ENCODE peak calls at places on chromosomes 1 and 21, in four cellular contexts. One of them, this sample, is unnamed.

GRCh38 chr21:32083175-32083574 is 195.7 kb downstream of the MIS18A start:
- DNase-seq in trophoblast cell: no peak
- DNase-seq in IMR-90: peak; percentile 3
- DNase-seq in mesendoderm: peak; percentile 28
- DNase-seq in this sample: no peak

GRCh38 chr21:21460979-21461378 is 462.8 kb downstream of the NCAM2 start:
- DNase-seq in trophoblast cell: no peak
- DNase-seq in IMR-90: no peak
- DNase-seq in mesendoderm: no peak
- DNase-seq in this sample: no peak

GRCh38 chr1:109457819-109458218 is 8.5 kb upstream of the SYPL2 start:
- DNase-seq in trophoblast cell: no peak
- DNase-seq in IMR-90: no peak
- DNase-seq in mesendoderm: no peak
- DNase-seq in this sample: no peak

GRCh38 chr1:243349128-243349527 is 93.3 kb downstream of the SDCCAG8 start:
- DNase-seq in trophoblast cell: no peak
- DNase-seq in IMR-90: no peak
- DNase-seq in mesendoderm: no peak
- DNase-seq in this sample: no peak

GRCh38 chr1:63004868-63005267 is 220.9 kb downstream of the ATG4C start:
- DNase-seq in trophoblast cell: no peak
- DNase-seq in IMR-90: no peak
- DNase-seq in mesendoderm: peak; percentile 52
- DNase-seq in this sample: no peak

GRCh38 chr1:212415107-212415841 is 588 bp upstream of the PACC1 start:
- DNase-seq in trophoblast cell: no peak
- DNase-seq in IMR-90: no peak
- DNase-seq in mesendoderm: peak; percentile 46
- DNase-seq in this sample: no peak

GRCh38 chr21:42373181-42373907 is 7.0 kb upstream of the TFF1 start:
- DNase-seq in trophoblast cell: no peak
- DNase-seq in IMR-90: no peak
- DNase-seq in mesendoderm: no peak
- DNase-seq in this sample: no peak

GRCh38 chr1:193104496-193104905 is 713 bp downstream of the GLRX2 start:
- DNase-seq in trophoblast cell: peak; percentile 74
- DNase-seq in IMR-90: peak; percentile 56
- DNase-seq in mesendoderm: peak; percentile 77
- DNase-seq in this sample: no peak

GRCh38 chr1:206560021-206560716 is 52.1 kb downstream of the EIF2D start:
- DNase-seq in trophoblast cell: no peak
- DNase-seq in IMR-90: no peak
- DNase-seq in mesendoderm: no peak
- DNase-seq in this sample: peak; percentile 38

GRCh38 chr1:8423702-8424538 is 106.0 kb downstream of the SLC45A1 start:
- DNase-seq in trophoblast cell: peak; percentile 59
- DNase-seq in IMR-90: peak; percentile 65
- DNase-seq in mesendoderm: peak; percentile 94
- DNase-seq in this sample: peak; percentile 73

GRCh38 chr1:46131093-46131492 is 1.3 kb downstream of the PIK3R3 start:
- DNase-seq in trophoblast cell: no peak
- DNase-seq in IMR-90: peak; percentile 28
- DNase-seq in mesendoderm: no peak
- DNase-seq in this sample: peak; percentile 38

GRCh38 chr1:12456979-12457378 is 161.0 kb downstream of the DHRS3 start:
- DNase-seq in trophoblast cell: peak; percentile 58
- DNase-seq in IMR-90: peak; percentile 63
- DNase-seq in mesendoderm: no peak
- DNase-seq in this sample: no peak

GRCh38 chr1:110235839-110236682 is 25.9 kb downstream of the KCNC4 start:
- DNase-seq in trophoblast cell: peak; percentile 83
- DNase-seq in IMR-90: peak; percentile 85
- DNase-seq in mesendoderm: peak; percentile 28
- DNase-seq in this sample: peak; percentile 49

GRCh38 chr1:67597336-67597735 is 87.7 kb upstream of the GADD45A start:
- DNase-seq in trophoblast cell: no peak
- DNase-seq in IMR-90: peak; percentile 34
- DNase-seq in mesendoderm: no peak
- DNase-seq in this sample: peak; percentile 64

GRCh38 chr1:205584732-205585131 is 47.1 kb downstream of the ELK4 start:
- DNase-seq in trophoblast cell: no peak
- DNase-seq in IMR-90: no peak
- DNase-seq in mesendoderm: no peak
- DNase-seq in this sample: no peak

GRCh38 chr1:6688757-6689156 is 12.9 kb downstream of the DNAJC11 start:
- DNase-seq in trophoblast cell: no peak
- DNase-seq in IMR-90: peak; percentile 18
- DNase-seq in mesendoderm: no peak
- DNase-seq in this sample: peak; percentile 24

GRCh38 chr1:6688001-6688400 is 13.6 kb downstream of the DNAJC11 start:
- DNase-seq in trophoblast cell: no peak
- DNase-seq in IMR-90: peak; percentile 60
- DNase-seq in mesendoderm: no peak
- DNase-seq in this sample: no peak

GRCh38 chr1:6683434-6683833 is 18.2 kb downstream of the DNAJC11 start:
- DNase-seq in trophoblast cell: no peak
- DNase-seq in IMR-90: no peak
- DNase-seq in mesendoderm: no peak
- DNase-seq in this sample: no peak

GRCh38 chr1:6685381-6685780 is 16.2 kb downstream of the DNAJC11 start:
- DNase-seq in trophoblast cell: no peak
- DNase-seq in IMR-90: no peak
- DNase-seq in mesendoderm: no peak
- DNase-seq in this sample: no peak

GRCh38 chr1:6686294-6686693 is 15.3 kb downstream of the DNAJC11 start:
- DNase-seq in trophoblast cell: peak; percentile 51
- DNase-seq in IMR-90: peak; percentile 50
- DNase-seq in mesendoderm: peak; percentile 11
- DNase-seq in this sample: peak; percentile 24
- H2AK5ac ChIP-seq in trophoblast cell: no peak overlapping the region
- H2AK5ac ChIP-seq in IMR-90: peak overlapping the region; percentile 99
- H2AK5ac ChIP-seq in mesendoderm: no peak overlapping the region
- H2AK5ac ChIP-seq in this sample: peak overlapping the region; percentile 73

GRCh38 chr1:37319284-37319683 is 155.1 kb upstream of the ZC3H12A start:
- DNase-seq in trophoblast cell: no peak
- DNase-seq in IMR-90: no peak
- DNase-seq in mesendoderm: no peak
- DNase-seq in this sample: no peak
- H2AK5ac ChIP-seq in trophoblast cell: no peak overlapping the region
- H2AK5ac ChIP-seq in IMR-90: no peak overlapping the region
- H2AK5ac ChIP-seq in mesendoderm: no peak overlapping the region
- H2AK5ac ChIP-seq in this sample: no peak overlapping the region

GRCh38 chr21:36591326-36591970 is 107.5 kb upstream of the SIM2 start:
- DNase-seq in trophoblast cell: peak; percentile 86
- DNase-seq in IMR-90: no peak
- DNase-seq in mesendoderm: no peak
- DNase-seq in this sample: no peak
- H2AK5ac ChIP-seq in trophoblast cell: no peak overlapping the region
- H2AK5ac ChIP-seq in IMR-90: no peak overlapping the region
- H2AK5ac ChIP-seq in mesendoderm: no peak overlapping the region
- H2AK5ac ChIP-seq in this sample: no peak overlapping the region

GRCh38 chr21:44870748-44871495 is 2.6 kb downstream of the PTTG1IP start:
- DNase-seq in trophoblast cell: peak; percentile 49
- DNase-seq in IMR-90: no peak
- DNase-seq in mesendoderm: no peak
- DNase-seq in this sample: peak; percentile 64
- H2AK5ac ChIP-seq in trophoblast cell: peak overlapping the region; percentile 19
- H2AK5ac ChIP-seq in IMR-90: peak overlapping the region; percentile 95
- H2AK5ac ChIP-seq in mesendoderm: peak overlapping the region; percentile 66
- H2AK5ac ChIP-seq in this sample: peak overlapping the region; percentile 81

DNA sequence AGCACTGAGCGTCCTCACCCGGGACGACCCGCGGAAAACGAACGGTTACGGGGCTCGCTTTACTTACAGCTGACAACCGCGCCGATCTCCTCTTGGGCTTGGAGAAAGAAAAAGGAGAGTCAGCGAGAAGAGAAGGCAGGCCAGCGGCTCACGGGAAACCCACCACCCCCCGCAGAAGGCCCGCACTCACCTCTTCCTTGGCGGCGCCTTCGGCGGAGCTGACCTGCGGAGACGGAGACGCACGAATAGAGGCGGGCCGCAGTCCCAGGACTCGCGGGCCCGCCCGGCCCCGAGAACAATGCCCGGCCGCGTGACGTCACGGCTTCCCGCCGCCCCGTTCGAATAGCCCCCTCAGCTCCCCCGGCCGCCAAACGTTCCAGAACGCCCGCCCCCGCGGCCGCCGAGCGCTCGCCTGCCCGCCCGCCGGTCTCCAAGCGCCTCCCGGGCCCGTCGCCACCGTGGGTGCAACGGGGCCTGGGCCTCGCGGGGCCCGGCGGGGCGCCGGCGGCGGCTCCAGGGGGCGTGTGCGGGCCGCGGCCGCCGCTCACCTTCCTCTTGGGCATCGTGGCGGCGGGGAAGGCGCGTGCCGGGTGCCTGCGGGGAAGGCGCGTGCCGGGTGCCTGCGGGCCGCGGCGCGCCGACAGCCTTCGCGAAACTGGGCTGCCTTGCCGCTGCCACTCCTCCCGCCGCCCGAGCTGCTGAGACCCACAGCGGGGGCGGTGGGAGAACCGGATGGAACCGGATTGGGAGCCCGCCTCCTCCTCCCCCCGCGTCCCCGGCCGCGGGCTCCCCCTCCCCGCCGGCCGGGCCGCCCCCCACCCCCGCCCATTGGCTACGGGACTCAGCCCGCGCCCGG is at the start of gene HMGN1:
- DNase-seq in trophoblast cell: peak; percentile 85
- DNase-seq in IMR-90: peak; percentile 86
- DNase-seq in mesendoderm: peak; percentile 94
- DNase-seq in this sample: peak; percentile 91
- H2AK5ac ChIP-seq in trophoblast cell: peak within 1 kb of the TSS; percentile 99
- H2AK5ac ChIP-seq in IMR-90: peak within 1 kb of the TSS; percentile 59
- H2AK5ac ChIP-seq in mesendoderm: no peak within 1 kb of the TSS
- H2AK5ac ChIP-seq in this sample: peak within 1 kb of the TSS; percentile 87

GRCh38 chr1:26531651-26532131 is 2.1 kb downstream of the RPS6KA1 start:
- DNase-seq in trophoblast cell: no peak
- DNase-seq in IMR-90: no peak
- DNase-seq in mesendoderm: no peak
- DNase-seq in this sample: no peak
- H2AK5ac ChIP-seq in trophoblast cell: peak overlapping the region; percentile 78
- H2AK5ac ChIP-seq in IMR-90: no peak overlapping the region
- H2AK5ac ChIP-seq in mesendoderm: no peak overlapping the region
- H2AK5ac ChIP-seq in this sample: peak overlapping the region; percentile 58

DNA sequence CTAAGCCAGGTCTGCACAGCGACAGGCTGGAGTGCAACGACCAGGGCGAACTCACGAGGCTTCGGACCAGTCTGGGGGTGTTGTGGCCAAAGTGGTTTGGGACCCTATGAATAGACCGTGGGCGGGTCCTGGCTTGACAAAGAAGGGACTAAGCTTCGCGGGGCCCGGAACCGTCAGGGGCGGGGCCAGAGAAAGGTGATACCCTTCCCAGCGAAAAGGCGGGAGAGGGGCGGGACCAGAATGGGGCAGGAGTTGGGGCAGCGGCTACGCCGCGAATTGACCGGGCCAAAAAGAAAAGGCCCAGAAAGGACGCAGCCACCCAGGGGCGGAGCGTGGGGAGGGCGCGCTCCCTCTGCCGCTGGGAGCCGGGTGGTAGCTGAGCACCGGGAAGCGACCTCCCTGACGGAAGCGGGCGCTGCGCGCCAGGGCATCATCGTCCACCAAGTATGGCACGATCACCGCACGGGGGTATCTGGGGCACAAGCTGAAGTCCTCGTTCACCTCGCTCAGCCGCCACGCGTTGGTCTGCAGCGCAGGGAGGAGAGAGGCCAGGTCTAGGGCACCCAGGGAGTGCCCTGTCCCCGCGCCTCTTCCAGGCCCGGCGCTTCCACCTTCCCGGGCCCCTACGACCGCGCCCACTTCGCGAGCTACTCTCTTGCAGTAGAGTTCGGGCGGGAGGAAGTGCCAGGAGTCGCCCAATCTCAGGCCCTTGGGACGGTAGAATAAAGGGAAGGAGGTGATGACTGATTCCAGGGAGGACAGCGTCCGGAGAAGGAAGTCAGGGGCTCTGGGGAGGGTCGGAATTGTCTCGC is 6.7 kb upstream of the FAM167B start:
- DNase-seq in trophoblast cell: peak; percentile 89
- DNase-seq in IMR-90: peak; percentile 39
- DNase-seq in mesendoderm: peak; percentile 91
- DNase-seq in this sample: peak; percentile 68
- H2AK5ac ChIP-seq in trophoblast cell: no peak overlapping the region
- H2AK5ac ChIP-seq in IMR-90: peak overlapping the region; percentile 83
- H2AK5ac ChIP-seq in mesendoderm: no peak overlapping the region
- H2AK5ac ChIP-seq in this sample: no peak overlapping the region

GRCh38 chr1:19923953-19924346 is 533 bp upstream of the PLA2G2E start:
- DNase-seq in trophoblast cell: no peak
- DNase-seq in IMR-90: no peak
- DNase-seq in mesendoderm: no peak
- DNase-seq in this sample: no peak
- H2AK5ac ChIP-seq in trophoblast cell: no peak overlapping the region
- H2AK5ac ChIP-seq in IMR-90: no peak overlapping the region
- H2AK5ac ChIP-seq in mesendoderm: no peak overlapping the region
- H2AK5ac ChIP-seq in this sample: no peak overlapping the region

DNA sequence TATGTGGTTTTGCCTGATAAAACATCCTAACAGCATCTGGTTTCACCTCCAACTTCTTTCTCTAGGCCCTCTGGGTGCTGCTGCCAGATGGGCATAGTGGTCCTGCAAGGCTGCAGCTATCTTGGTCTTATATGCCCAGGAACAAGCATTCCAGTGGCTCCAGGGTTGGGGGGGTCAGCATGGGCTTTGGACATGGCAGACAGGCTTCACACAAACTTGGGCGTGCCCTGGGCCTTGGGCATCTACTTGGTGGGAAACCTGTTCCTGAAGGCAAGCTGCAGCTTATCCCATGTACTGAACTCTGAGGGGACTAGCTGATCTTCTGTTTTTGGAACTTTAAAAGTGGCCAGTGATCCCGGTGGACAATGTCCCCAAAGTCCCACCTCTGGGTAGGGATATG is 54.9 kb upstream of the ZNF678 start:
- DNase-seq in trophoblast cell: no peak
- DNase-seq in IMR-90: no peak
- DNase-seq in mesendoderm: no peak
- DNase-seq in this sample: no peak
- H2AK5ac ChIP-seq in trophoblast cell: no peak overlapping the region
- H2AK5ac ChIP-seq in IMR-90: no peak overlapping the region
- H2AK5ac ChIP-seq in mesendoderm: no peak overlapping the region
- H2AK5ac ChIP-seq in this sample: no peak overlapping the region